ENCODE peak calls at places on chromosomes 2 and 18, in four cellular contexts. Z is CD4-positive, alpha-beta T cell; F is heart right ventricle; T is naive thymus-derived CD4-positive, alpha-beta T cell. X is an unnamed sample.

GRCh38 chr2:43634604-43635306 is 2.3 kb upstream of the PLEKHH2 start:
- DNase-seq in Z (no peak), F (no peak), T (no peak), X (no peak)

GRCh38 chr18:42752921-42753320 is 362.6 kb downstream of the RIT2 start:
- DNase-seq in Z (no peak), F (no peak), T (no peak), X (no peak)

GRCh38 chr2:11500702-11501303 is 33.0 kb upstream of the GREB1 start:
- DNase-seq in Z (no peak), F (no peak), T (no peak), X (no peak)

GRCh38 chr2:176390276-176390675 is 121.0 kb downstream of the MTX2 start:
- DNase-seq in Z (no peak), F (no peak), T (no peak), X (no peak)

GRCh38 chr2:128519517-128520215 is 201.0 kb upstream of the HS6ST1 start:
- DNase-seq in Z (no peak), F (no peak), T (no peak), X (no peak)

GRCh38 chr2:240426797-240427721 is 8.4 kb upstream of the GPC1 start:
- DNase-seq in Z (no peak), F (no peak), T (no peak), X (no peak)

GRCh38 chr2:1656326-1656960 is 87.9 kb downstream of the PXDN start:
- DNase-seq in Z (no peak), F (no peak), T (no peak), X (no peak)

GRCh38 chr2:37529830-37530452 is 141.5 kb downstream of the CDC42EP3 start:
- DNase-seq in Z (no peak), F (no peak), T (no peak), X (no peak)

GRCh38 chr2:235557903-235558302 is 64.1 kb downstream of the AGAP1 start:
- DNase-seq in Z (no peak), F (no peak), T (no peak), X (no peak)

GRCh38 chr2:188032306-188032705 is 259.4 kb upstream of the GULP1 start:
- DNase-seq in Z (no peak), F (no peak), T (no peak), X (no peak)

GRCh38 chr2:131413148-131413747 is 49.3 kb upstream of the RAB6D start:
- DNase-seq in Z (no peak), F (no peak), T (no peak), X (peak)

GRCh38 chr2:104685591-104685990 is 168.3 kb upstream of the POU3F3 start:
- DNase-seq in Z (no peak), F (no peak), T (no peak), X (no peak)

GRCh38 chr2:213152065-213152794 is 818 bp upstream of the IKZF2 start:
- DNase-seq in Z (peak), F (peak), T (no peak), X (peak)

GRCh38 chr18:24014062-24014985 is at the start of gene TTC39C:
- DNase-seq in Z (peak), F (peak), T (peak), X (peak)

GRCh38 chr18:24013061-24013460 is 1.5 kb upstream of the TTC39C start:
- DNase-seq in Z (no peak), F (no peak), T (no peak), X (no peak)

GRCh38 chr18:24016643-24017042 is 2.1 kb downstream of the TTC39C start:
- DNase-seq in Z (no peak), F (no peak), T (no peak), X (no peak)

GRCh38 chr18:24015897-24016631 is 1.5 kb downstream of the TTC39C start:
- DNase-seq in Z (no peak), F (no peak), T (no peak), X (no peak)

GRCh38 chr18:24014986-24015896 is 687 bp downstream of the TTC39C start:
- DNase-seq in Z (peak), F (peak), T (peak), X (peak)
- H3K27ac ChIP-seq in Z (peak), F (peak), T (peak), X (peak)

GRCh38 chr2:27182346-27182745 is 29.5 kb upstream of the ATRAID start:
- DNase-seq in Z (no peak), F (no peak), T (no peak), X (no peak)

GRCh38 chr2:27179344-27180000 is 30.7 kb downstream of the TCF23 start:
- DNase-seq in Z (no peak), F (no peak), T (no peak), X (no peak)

GRCh38 chr2:27186613-27187345 is 25.1 kb upstream of the ATRAID start:
- DNase-seq in Z (no peak), F (no peak), T (no peak), X (no peak)

GRCh38 chr2:27185331-27186026 is 26.4 kb upstream of the ATRAID start:
- DNase-seq in Z (no peak), F (no peak), T (no peak), X (no peak)

GRCh38 chr2:27184115-27184514 is 27.7 kb upstream of the ATRAID start:
- DNase-seq in Z (no peak), F (no peak), T (no peak), X (no peak)
- H3K27ac ChIP-seq in Z (no peak), F (no peak), T (no peak), X (no peak)

GRCh38 chr2:60888853-60889252 is 7.5 kb downstream of the REL start:
- DNase-seq in Z (no peak), F (no peak), T (no peak), X (no peak)
- H3K27ac ChIP-seq in Z (no peak), F (no peak), T (no peak), X (peak)

DNA sequence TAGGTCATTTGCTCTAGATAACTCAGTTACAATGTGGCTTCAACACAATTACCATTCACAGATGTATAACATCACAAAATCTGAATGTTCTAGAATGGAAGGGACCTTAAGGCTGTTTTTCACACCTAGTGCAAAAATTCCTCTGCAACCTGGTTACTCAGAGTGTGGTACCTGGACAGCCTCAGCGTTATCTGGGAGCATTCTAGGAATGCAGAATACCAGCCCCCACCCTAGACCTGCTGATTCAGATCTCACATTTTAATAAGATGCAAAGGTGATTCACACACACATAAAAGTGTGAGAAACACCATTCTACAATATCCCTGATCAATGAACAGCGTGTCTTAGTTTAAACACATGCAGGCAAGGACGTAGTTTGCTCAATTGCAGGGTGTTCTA is 233.1 kb downstream of the TDRD15 start:
- DNase-seq in Z (no peak), F (no peak), T (no peak), X (no peak)
- H3K27ac ChIP-seq in Z (no peak), F (no peak), T (no peak), X (no peak)

GRCh38 chr2:156430978-156431358 is 5.2 kb upstream of the GPD2 start:
- DNase-seq in Z (no peak), F (no peak), T (no peak), X (no peak)
- H3K27ac ChIP-seq in Z (no peak), F (no peak), T (no peak), X (no peak)

DNA sequence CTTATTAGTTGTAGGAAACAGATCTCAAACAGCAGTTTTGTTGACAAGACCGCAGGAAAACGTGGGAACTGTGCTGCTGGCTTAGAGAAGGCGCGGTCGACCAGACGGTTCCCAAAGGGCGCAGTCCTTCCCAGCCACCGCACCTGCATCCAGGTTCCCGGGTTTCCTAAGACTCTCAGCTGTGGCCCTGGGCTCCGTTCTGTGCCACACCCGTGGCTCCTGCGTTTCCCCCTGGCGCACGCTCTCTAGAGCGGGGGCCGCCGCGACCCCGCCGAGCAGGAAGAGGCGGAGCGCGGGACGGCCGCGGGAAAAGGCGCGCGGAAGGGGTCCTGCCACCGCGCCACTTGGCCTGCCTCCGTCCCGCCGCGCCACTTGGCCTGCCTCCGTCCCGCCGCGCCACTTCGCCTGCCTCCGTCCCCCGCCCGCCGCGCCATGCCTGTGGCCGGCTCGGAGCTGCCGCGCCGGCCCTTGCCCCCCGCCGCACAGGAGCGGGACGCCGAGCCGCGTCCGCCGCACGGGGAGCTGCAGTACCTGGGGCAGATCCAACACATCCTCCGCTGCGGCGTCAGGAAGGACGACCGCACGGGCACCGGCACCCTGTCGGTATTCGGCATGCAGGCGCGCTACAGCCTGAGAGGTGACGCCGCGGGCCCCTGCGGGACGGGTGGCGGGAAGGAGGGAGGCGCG is at the start of gene TYMS:
- DNase-seq in Z (no peak), F (peak), T (no peak), X (peak)
- H3K27ac ChIP-seq in Z (no peak), F (peak), T (no peak), X (peak)

DNA sequence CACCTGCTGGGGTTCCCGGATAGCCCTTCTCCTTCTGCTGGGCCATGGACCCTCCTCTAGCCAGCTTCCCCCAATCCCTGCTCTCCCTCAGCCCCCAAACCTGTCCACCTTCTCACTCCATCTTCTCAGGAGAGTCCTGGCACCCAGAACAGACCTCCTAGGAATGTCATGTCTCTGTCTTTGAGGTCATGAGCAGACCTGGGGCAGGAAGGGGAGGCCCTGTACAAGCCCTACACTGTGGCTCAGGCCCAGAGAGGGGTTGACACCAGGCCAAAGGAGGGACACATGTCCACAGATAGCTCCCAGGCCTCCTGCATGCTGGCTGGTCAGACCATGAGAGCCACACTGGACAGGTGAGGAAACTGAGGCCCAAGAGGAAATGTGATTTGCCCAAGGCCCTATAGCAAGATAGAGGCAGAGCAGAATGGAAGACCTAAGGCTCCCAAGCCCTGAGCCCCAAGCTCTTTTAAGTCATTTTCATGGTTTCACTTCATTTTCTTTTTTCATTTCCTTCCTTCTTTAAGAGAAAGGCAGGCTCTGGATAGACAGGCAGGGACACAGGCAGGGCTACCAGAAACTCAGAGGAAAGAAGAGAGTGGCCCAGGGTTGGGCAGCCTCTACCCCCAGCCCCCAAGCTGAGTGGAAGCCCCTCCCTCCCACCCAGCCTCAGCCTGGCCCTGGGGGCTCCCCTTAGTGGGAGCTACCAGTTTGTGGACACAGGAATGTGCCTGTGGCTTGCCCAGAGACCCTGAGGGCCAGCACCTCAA is 159.7 kb downstream of the SMAD7 start:
- DNase-seq in Z (no peak), F (no peak), T (no peak), X (no peak)
- H3K27ac ChIP-seq in Z (no peak), F (peak), T (no peak), X (no peak)

X was measured in CD4-positive, CD25-positive, alpha-beta regulatory T cell.